ENCODE peak calls at places on chromosomes 2 and 18, in five cellular contexts. W is transverse colon, C is NB4, O is aorta, M is AG09309. K is an unnamed sample.

GRCh38 chr2:39530423-39530866 is 93.4 kb upstream of the MAP4K3 start:
- DNase-seq in W (no peak), C (peak), O (no peak), M (peak), K (peak)

GRCh38 chr2:53174539-53174938 is 593.1 kb upstream of the CHAC2 start:
- DNase-seq in W (no peak), C (no peak), O (no peak), M (no peak), K (no peak)

GRCh38 chr2:205701509-205701908 is 19.2 kb downstream of the NRP2 start:
- DNase-seq in W (no peak), C (no peak), O (no peak), M (no peak), K (peak)

GRCh38 chr2:10547011-10547410 is 98.9 kb upstream of the ODC1 start:
- DNase-seq in W (no peak), C (no peak), O (no peak), M (no peak), K (peak)

GRCh38 chr2:46749042-46749461 is 166.6 kb downstream of the MCFD2 start:
- DNase-seq in W (no peak), C (peak), O (no peak), M (peak), K (peak)

GRCh38 chr2:112757265-112757664 is 7.1 kb downstream of the CKAP2L start:
- DNase-seq in W (no peak), C (peak), O (no peak), M (no peak), K (no peak)

GRCh38 chr18:22734103-22734661 is 198.9 kb upstream of the RBBP8 start:
- DNase-seq in W (no peak), C (no peak), O (no peak), M (no peak), K (no peak)

GRCh38 chr2:25362564-25363145 is 20.9 kb upstream of the DNMT3A start:
- DNase-seq in W (peak), C (peak), O (peak), M (no peak), K (peak)

GRCh38 chr2:241373449-241373848 is 17.4 kb downstream of the FARP2 start:
- DNase-seq in W (no peak), C (no peak), O (no peak), M (no peak), K (no peak)

GRCh38 chr2:40093036-40093673 is 314.1 kb upstream of the THUMPD2 start:
- DNase-seq in W (no peak), C (no peak), O (no peak), M (no peak), K (no peak)

GRCh38 chr18:12838178-12838634 is 45.8 kb downstream of the PTPN2 start:
- DNase-seq in W (peak), C (peak), O (peak), M (peak), K (peak)

GRCh38 chr2:70043252-70043875 is 43.9 kb upstream of the PCBP1 start:
- DNase-seq in W (peak), C (peak), O (peak), M (no peak), K (no peak)

GRCh38 chr2:101357386-101357785 is 29.9 kb downstream of the CREG2 start:
- DNase-seq in W (no peak), C (no peak), O (no peak), M (no peak), K (no peak)

GRCh38 chr18:5463390-5463789 is 80.4 kb downstream of the EPB41L3 start:
- DNase-seq in W (peak), C (no peak), O (peak), M (peak), K (no peak)

GRCh38 chr2:53021285-53021684 is 746.3 kb upstream of the CHAC2 start:
- DNase-seq in W (no peak), C (no peak), O (no peak), M (peak), K (peak)

GRCh38 chr2:166118180-166118579 is 9.6 kb downstream of the SCN1A start:
- DNase-seq in W (no peak), C (no peak), O (no peak), M (no peak), K (no peak)

DNA sequence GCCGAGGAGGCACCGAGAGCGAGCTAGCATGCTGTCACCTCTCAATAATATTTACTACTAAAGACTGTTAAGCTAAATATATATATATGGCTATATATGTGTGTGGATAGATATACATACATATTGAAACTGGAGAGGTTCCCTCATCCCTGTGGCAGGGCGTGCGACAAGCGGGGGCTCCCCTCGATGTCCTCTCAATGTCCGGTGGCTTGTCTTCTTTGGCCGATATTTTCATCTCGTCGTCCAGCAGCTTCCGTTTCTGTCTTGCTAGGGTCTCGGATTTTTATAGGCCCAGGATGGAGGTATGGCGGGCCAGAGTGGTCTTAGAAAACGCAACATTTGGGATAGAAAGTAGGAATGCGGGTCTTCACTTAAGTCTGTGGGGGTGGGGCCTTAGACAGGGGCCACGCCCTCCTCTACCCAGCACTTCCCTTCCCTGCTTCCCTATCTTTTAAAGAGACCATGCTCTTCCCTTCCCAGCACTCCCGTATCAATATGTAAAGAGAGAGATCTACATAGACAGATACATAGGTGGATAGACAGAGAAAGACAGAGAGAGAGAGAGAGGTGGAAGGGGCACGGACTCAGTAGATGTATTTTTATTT is 866.8 kb downstream of the DSC3 start:
- DNase-seq in W (no peak), C (no peak), O (no peak), M (no peak), K (no peak)
- H3K4me3 ChIP-seq in W (no peak), C (no peak), O (no peak), M (no peak), K (no peak)

GRCh38 chr2:154452471-154452870 is 246.0 kb upstream of the KCNJ3 start:
- DNase-seq in W (no peak), C (no peak), O (no peak), M (no peak), K (no peak)

GRCh38 chr2:154455871-154456270 is 242.6 kb upstream of the KCNJ3 start:
- DNase-seq in W (no peak), C (peak), O (no peak), M (no peak), K (no peak)

GRCh38 chr2:154457291-154457690 is 241.2 kb upstream of the KCNJ3 start:
- DNase-seq in W (no peak), C (no peak), O (no peak), M (no peak), K (peak)

GRCh38 chr2:154452906-154453493 is 245.5 kb upstream of the KCNJ3 start:
- DNase-seq in W (no peak), C (peak), O (no peak), M (no peak), K (peak)

GRCh38 chr2:154455201-154455600 is 243.3 kb upstream of the KCNJ3 start:
- DNase-seq in W (no peak), C (no peak), O (no peak), M (no peak), K (no peak)
- H3K4me3 ChIP-seq in W (no peak), C (peak), O (peak), M (no peak), K (no peak)

DNA sequence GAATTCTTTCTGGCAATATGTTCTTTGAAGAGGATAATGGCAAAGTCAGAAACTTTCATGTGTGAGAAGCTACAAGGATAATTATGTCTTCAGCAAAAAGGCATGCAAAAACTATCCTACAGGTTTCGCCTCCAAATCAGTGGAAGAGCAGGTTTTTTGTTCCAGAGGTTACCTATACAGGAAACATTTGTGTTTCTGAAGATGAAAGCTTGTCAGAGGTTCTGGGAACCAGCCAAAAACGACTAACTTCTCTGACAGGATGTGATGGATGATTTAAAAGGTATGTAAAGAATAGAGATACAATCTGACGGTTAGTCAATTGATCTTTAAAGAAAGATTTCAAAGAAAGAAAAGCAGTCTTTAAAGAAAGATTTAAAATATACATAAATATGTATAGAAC is 37.6 kb downstream of the RND3 start:
- DNase-seq in W (no peak), C (no peak), O (no peak), M (no peak), K (peak)
- H3K4me3 ChIP-seq in W (no peak), C (no peak), O (no peak), M (no peak), K (no peak)

GRCh38 chr2:28300921-28301341 is 91.7 kb upstream of the FOSL2 start:
- DNase-seq in W (no peak), C (no peak), O (no peak), M (peak), K (no peak)

GRCh38 chr2:28297531-28297930 is 95.1 kb upstream of the FOSL2 start:
- DNase-seq in W (no peak), C (no peak), O (no peak), M (no peak), K (no peak)

GRCh38 chr2:28298406-28298805 is 94.3 kb upstream of the FOSL2 start:
- DNase-seq in W (no peak), C (no peak), O (no peak), M (no peak), K (no peak)

GRCh38 chr2:28296904-28297303 is 95.8 kb upstream of the FOSL2 start:
- DNase-seq in W (no peak), C (no peak), O (no peak), M (no peak), K (peak)

DNA sequence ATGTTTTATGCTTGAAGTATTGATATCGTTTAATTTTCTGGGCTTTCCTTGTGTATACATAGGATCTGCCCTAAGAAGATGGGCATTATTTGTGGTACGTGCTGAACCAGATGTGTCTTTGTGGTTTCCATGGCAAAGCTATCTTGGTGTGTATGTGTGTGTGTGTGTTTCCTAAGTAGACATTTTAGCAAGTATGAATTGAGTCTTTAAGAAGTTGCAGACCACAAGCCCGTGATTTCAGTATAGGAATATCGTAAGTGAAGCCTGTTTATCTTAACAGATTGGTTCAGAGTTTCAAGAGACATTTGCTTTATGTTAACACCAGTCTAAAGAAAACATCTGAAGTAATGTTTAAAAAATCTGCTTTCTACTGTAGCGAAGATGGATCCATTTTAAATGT is 92.2 kb upstream of the FOSL2 start:
- DNase-seq in W (no peak), C (no peak), O (no peak), M (no peak), K (no peak)
- H3K4me3 ChIP-seq in W (no peak), C (no peak), O (peak), M (no peak), K (no peak)

GRCh38 chr18:58996131-58996632 is 131.5 kb downstream of the ZNF532 start:
- DNase-seq in W (no peak), C (no peak), O (no peak), M (peak), K (peak)

GRCh38 chr18:59001166-59001565 is 136.5 kb downstream of the ZNF532 start:
- DNase-seq in W (no peak), C (no peak), O (no peak), M (no peak), K (no peak)

GRCh38 chr18:58995663-58996062 is 131.0 kb downstream of the ZNF532 start:
- DNase-seq in W (no peak), C (no peak), O (no peak), M (no peak), K (no peak)

GRCh38 chr18:58998421-58999203 is 133.9 kb downstream of the ZNF532 start:
- DNase-seq in W (peak), C (peak), O (peak), M (no peak), K (peak)

DNA sequence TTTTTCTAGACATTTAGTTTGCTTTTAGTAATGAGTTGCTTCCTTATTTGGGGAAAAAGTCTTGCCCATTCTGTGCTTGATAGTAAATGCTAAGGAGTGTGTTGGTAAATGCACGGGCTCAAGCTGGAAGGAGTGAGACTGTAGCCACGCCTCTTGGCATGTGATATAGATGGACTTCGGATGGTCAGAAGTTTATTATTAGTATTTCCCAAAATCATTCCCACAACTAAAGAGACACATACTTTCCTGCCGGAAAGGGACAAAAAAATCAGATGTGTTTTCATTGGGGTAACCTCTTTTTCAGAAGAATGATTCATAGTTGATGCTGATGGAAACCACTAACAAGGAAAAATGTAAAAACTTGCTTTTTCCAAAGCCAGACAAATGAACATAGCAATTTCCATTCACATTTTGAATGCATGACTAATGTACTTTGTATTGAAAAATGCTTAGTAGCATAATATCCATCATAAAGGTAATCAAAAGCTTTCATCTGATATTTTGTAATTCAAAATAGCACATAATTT is 133.2 kb downstream of the ZNF532 start:
- DNase-seq in W (no peak), C (no peak), O (peak), M (peak), K (peak)
- H3K4me3 ChIP-seq in W (no peak), C (no peak), O (no peak), M (no peak), K (no peak)

GRCh38 chr18:45958027-45958426 is 9.1 kb downstream of the EPG5 start:
- DNase-seq in W (no peak), C (no peak), O (no peak), M (no peak), K (no peak)

GRCh38 chr18:45954070-45954712 is 12.9 kb downstream of the EPG5 start:
- DNase-seq in W (no peak), C (no peak), O (no peak), M (peak), K (peak)

GRCh38 chr18:45958730-45959129 is 8.4 kb downstream of the EPG5 start:
- DNase-seq in W (no peak), C (no peak), O (no peak), M (no peak), K (peak)

GRCh38 chr18:45962461-45962860 is 4.7 kb downstream of the EPG5 start:
- DNase-seq in W (no peak), C (peak), O (no peak), M (no peak), K (peak)

GRCh38 chr18:45957100-45957499 is 10.0 kb downstream of the EPG5 start:
- DNase-seq in W (no peak), C (no peak), O (no peak), M (no peak), K (no peak)
- H3K4me3 ChIP-seq in W (no peak), C (no peak), O (no peak), M (no peak), K (no peak)

DNA sequence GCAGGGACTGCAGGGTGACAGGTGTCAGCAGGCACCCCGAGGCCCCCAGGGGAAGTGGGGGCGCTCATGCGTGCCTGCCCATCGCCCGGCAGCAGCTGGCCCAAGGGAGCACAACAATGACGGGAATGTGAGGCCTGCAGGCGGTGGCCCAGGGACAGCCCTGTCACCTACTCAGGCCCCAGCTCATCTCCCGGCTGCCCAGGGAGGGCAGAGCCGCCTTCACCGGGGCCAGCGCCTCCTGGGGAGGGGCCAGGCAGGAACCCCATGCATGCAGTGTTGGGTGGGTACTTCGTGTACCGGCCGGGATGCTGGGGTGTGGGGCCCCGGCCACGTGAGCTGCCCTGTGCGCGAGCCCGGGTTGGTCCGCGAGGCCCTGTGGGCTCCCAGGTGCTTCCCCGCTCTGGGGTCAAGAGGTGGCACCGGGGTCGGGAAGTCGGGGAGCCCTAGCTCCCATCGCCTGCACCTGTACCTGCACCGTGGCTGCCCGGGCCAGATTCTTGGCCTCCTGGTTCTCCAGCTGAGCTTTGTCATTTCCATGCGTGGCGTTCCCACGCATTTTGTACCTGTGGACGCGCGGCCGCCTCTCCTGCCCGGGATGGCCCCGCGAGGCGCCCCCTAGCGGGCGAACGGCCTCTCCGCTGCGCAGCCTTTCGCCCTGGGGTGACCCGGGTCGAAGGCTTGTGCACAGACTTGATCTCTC is 823 bp downstream of the KLHL30 start:
- DNase-seq in W (no peak), C (no peak), O (no peak), M (no peak), K (no peak)
- H3K4me3 ChIP-seq in W (no peak), C (no peak), O (peak), M (no peak), K (no peak)

GRCh38 chr2:219058541-219059374 is 2.0 kb downstream of the IHH start:
- DNase-seq in W (peak), C (peak), O (peak), M (no peak), K (no peak)
- H3K4me3 ChIP-seq in W (peak), C (no peak), O (no peak), M (no peak), K (no peak)

GRCh38 chr2:27042985-27043634 is 8.4 kb upstream of the AGBL5 start:
- DNase-seq in W (peak), C (no peak), O (no peak), M (peak), K (no peak)

GRCh38 chr2:27042159-27042661 is 9.3 kb upstream of the AGBL5 start:
- DNase-seq in W (no peak), C (no peak), O (no peak), M (no peak), K (no peak)

GRCh38 chr2:27040282-27040681 is 7.5 kb downstream of the TMEM214 start:
- DNase-seq in W (no peak), C (no peak), O (no peak), M (no peak), K (no peak)

GRCh38 chr2:27039871-27040270 is 7.1 kb downstream of the TMEM214 start:
- DNase-seq in W (no peak), C (no peak), O (no peak), M (no peak), K (no peak)

GRCh38 chr2:27041708-27042107 is 8.9 kb downstream of the TMEM214 start:
- DNase-seq in W (no peak), C (no peak), O (no peak), M (no peak), K (no peak)
- H3K4me3 ChIP-seq in W (no peak), C (no peak), O (no peak), M (no peak), K (no peak)

K was measured in bronchial epithelial cell.